ENCODE peak calls at places on chromosomes 13 and 19, in five cellular contexts. Y, V, D, Q and A are unnamed samples.

GRCh38 chr19:4061683-4062575 is 4.8 kb downstream of the ZBTB7A start:
- DNase-seq in Y (no peak), V (no peak), D (no peak), Q (no peak), A (no peak)

GRCh38 chr19:49950590-49950948 is 10.4 kb downstream of the SIGLEC11 start:
- DNase-seq in Y (no peak), V (no peak), D (no peak), Q (no peak), A (no peak)

GRCh38 chr13:90800082-90800746 is 547.3 kb upstream of the MIR17HG start:
- DNase-seq in Y (no peak), V (no peak), D (no peak), Q (no peak), A (no peak)

GRCh38 chr13:82458169-82458568 is 1424.1 kb downstream of the SLITRK1 start:
- DNase-seq in Y (no peak), V (no peak), D (no peak), Q (no peak), A (no peak)

GRCh38 chr19:7888145-7888825 is at the start of gene LRRC8E:
- DNase-seq in Y (peak; percentile 52), V (no peak), D (peak; percentile 54), Q (peak; percentile 87), A (peak; percentile 44)

GRCh38 chr19:44684892-44685847 is 13.8 kb upstream of the CEACAM16 start:
- DNase-seq in Y (peak; percentile 96), V (no peak), D (peak; percentile 89), Q (no peak), A (peak; percentile 81)

GRCh38 chr13:100517706-100518105 is 70.9 kb downstream of the GGACT start:
- DNase-seq in Y (no peak), V (no peak), D (no peak), Q (no peak), A (no peak)

GRCh38 chr13:35499131-35500051 is 22.9 kb upstream of the MAB21L1 start:
- DNase-seq in Y (no peak), V (no peak), D (no peak), Q (no peak), A (no peak)

GRCh38 chr13:73223372-73223781 is 164.6 kb downstream of the KLF5 start:
- DNase-seq in Y (no peak), V (no peak), D (no peak), Q (no peak), A (no peak)

GRCh38 chr19:11581740-11582139 is 4.3 kb upstream of the ACP5 start:
- DNase-seq in Y (no peak), V (no peak), D (peak; percentile 13), Q (no peak), A (no peak)

GRCh38 chr19:35260694-35261304 is 8.0 kb upstream of the USF2 start:
- DNase-seq in Y (no peak), V (peak; percentile 12), D (no peak), Q (peak; percentile 0), A (no peak)

GRCh38 chr13:23558675-23559536 is 11.3 kb upstream of the TNFRSF19 start:
- DNase-seq in Y (peak; percentile 45), V (no peak), D (peak; percentile 95), Q (no peak), A (peak; percentile 73)

GRCh38 chr19:7505682-7506384 is 10.1 kb upstream of the ZNF358 start:
- DNase-seq in Y (peak; percentile 4), V (no peak), D (no peak), Q (peak; percentile 88), A (no peak)

GRCh38 chr13:86020350-86021002 is 221.3 kb upstream of the SLITRK6 start:
- DNase-seq in Y (peak; percentile 0), V (no peak), D (no peak), Q (no peak), A (no peak)

GRCh38 chr13:80214521-80214941 is 126.4 kb downstream of the SPRY2 start:
- DNase-seq in Y (no peak), V (no peak), D (peak; percentile 45), Q (no peak), A (no peak)

GRCh38 chr13:44394649-44395048 is 21.0 kb downstream of the SERP2 start:
- DNase-seq in Y (no peak), V (no peak), D (no peak), Q (no peak), A (no peak)